ENCODE peak calls at places on chromosomes 4 and X, in ten cellular contexts. V is CD4-positive, alpha-beta T cell; N is kidney tubule cell; B is activated T-cell treated with anti-CD3 and anti-CD28 coated beads for 4 hours; O is HTR-8/SVneo; A is NCI-H446; R is AG09309; K is natural killer cell treated with Interleukin-12 subunit alpha and Interleukin-12 subunit beta and Interleukin-15 and Interleukin-18, amount 100 ng/mL, for 72 hours; S is Right ventricle myocardium superior; G is GM06990. H is an unnamed sample.

GRCh38 chr4:81606796-81607550 is 135.3 kb upstream of the RASGEF1B start:
- DNase-seq in V (no peak), N (peak; percentile 63), B (no peak), O (no peak), A (no peak), R (no peak), K (no peak), S (no peak), G (no peak), H (no peak)

GRCh38 chr4:41137879-41138278 is 76.5 kb downstream of the APBB2 start:
- DNase-seq in V (no peak), N (no peak), B (no peak), O (no peak), A (no peak), R (no peak), K (no peak), S (no peak), G (no peak), H (no peak)

GRCh38 chrX:41033299-41033698 is 51.9 kb upstream of the USP9X start:
- DNase-seq in V (no peak), N (no peak), B (no peak), O (no peak), A (no peak), R (no peak), K (no peak), S (no peak), G (no peak), H (no peak)

GRCh38 chr4:176044589-176044951 is 21.1 kb upstream of the WDR17 start:
- DNase-seq in V (no peak), N (no peak), B (no peak), O (no peak), A (peak; percentile 41), R (no peak), K (no peak), S (no peak), G (no peak), H (no peak)

GRCh38 chrX:112636951-112637541 is 42.7 kb downstream of the LHFPL1 start:
- DNase-seq in V (no peak), N (peak; percentile 69), B (no peak), O (peak; percentile 5), A (no peak), R (peak; percentile 65), K (no peak), S (no peak), G (no peak), H (no peak)

GRCh38 chrX:8743126-8743732 is 11.3 kb upstream of the ANOS1 start:
- DNase-seq in V (peak; percentile 37), N (peak; percentile 58), B (peak; percentile 44), O (peak; percentile 25), A (no peak), R (no peak), K (no peak), S (no peak), G (no peak), H (no peak)

GRCh38 chr4:147787204-147787603 is 55.3 kb downstream of the ARHGAP10 start:
- DNase-seq in V (no peak), N (peak; percentile 54), B (no peak), O (no peak), A (no peak), R (peak; percentile 45), K (no peak), S (no peak), G (no peak), H (no peak)

GRCh38 chr4:3799496-3799895 is 33.3 kb downstream of the ADRA2C start:
- DNase-seq in V (no peak), N (no peak), B (no peak), O (no peak), A (no peak), R (no peak), K (no peak), S (peak; percentile 17), G (no peak), H (no peak)

GRCh38 chr4:15077969-15078368 is 75.7 kb downstream of the CPEB2 start:
- DNase-seq in V (no peak), N (no peak), B (no peak), O (no peak), A (no peak), R (peak; percentile 20), K (no peak), S (no peak), G (no peak), H (no peak)

GRCh38 chr4:48761286-48761685 is 18.8 kb downstream of the FRYL start:
- DNase-seq in V (no peak), N (no peak), B (no peak), O (no peak), A (no peak), R (no peak), K (no peak), S (no peak), G (no peak), H (no peak)

GRCh38 chr4:35520059-35520458 is 724.3 kb downstream of the ARAP2 start:
- DNase-seq in V (no peak), N (peak; percentile 1), B (no peak), O (no peak), A (no peak), R (no peak), K (no peak), S (no peak), G (no peak), H (no peak)

GRCh38 chrX:65522739-65523372 is 11.7 kb downstream of the LAS1L start:
- DNase-seq in V (no peak), N (peak; percentile 42), B (no peak), O (no peak), A (no peak), R (peak; percentile 11), K (no peak), S (no peak), G (no peak), H (no peak)

GRCh38 chr4:149645790-149646189 is 169.9 kb downstream of the IQCM start:
- DNase-seq in V (no peak), N (peak; percentile 11), B (no peak), O (peak; percentile 9), A (no peak), R (no peak), K (no peak), S (no peak), G (no peak), H (peak; percentile 3)

GRCh38 chr4:173855015-173855414 is 325.0 kb upstream of the HAND2 start:
- DNase-seq in V (no peak), N (no peak), B (no peak), O (no peak), A (no peak), R (no peak), K (no peak), S (no peak), G (no peak), H (no peak)

GRCh38 chr4:169677150-169677732 is 56.9 kb downstream of the CLCN3 start:
- DNase-seq in V (no peak), N (no peak), B (no peak), O (no peak), A (no peak), R (no peak), K (no peak), S (no peak), G (no peak), H (no peak)

GRCh38 chr4:77158487-77158861 is 1.5 kb downstream of the CCNG2 start:
- DNase-seq in V (peak; percentile 4), N (no peak), B (peak; percentile 1), O (no peak), A (no peak), R (no peak), K (no peak), S (no peak), G (no peak), H (no peak)

GRCh38 chr4:47933798-47934197 is 19.4 kb upstream of the NFXL1 start:
- DNase-seq in V (no peak), N (peak; percentile 47), B (no peak), O (peak; percentile 32), A (no peak), R (peak; percentile 14), K (no peak), S (no peak), G (no peak), H (no peak)

GRCh38 chr4:100736651-100737450 is 219.0 kb upstream of the EMCN start:
- DNase-seq in V (no peak), N (peak; percentile 83), B (no peak), O (no peak), A (peak; percentile 8), R (peak; percentile 44), K (no peak), S (no peak), G (peak; percentile 37), H (no peak)

GRCh38 chrX:134676440-134676839 is 18.2 kb upstream of the PLAC1 start:
- DNase-seq in V (no peak), N (peak; percentile 53), B (no peak), O (no peak), A (no peak), R (no peak), K (no peak), S (no peak), G (no peak), H (no peak)

GRCh38 chrX:17692709-17693346 is 44.5 kb upstream of the SCML1 start:
- DNase-seq in V (no peak), N (peak; percentile 73), B (no peak), O (peak; percentile 27), A (no peak), R (no peak), K (no peak), S (no peak), G (no peak), H (peak; percentile 8)

GRCh38 chr4:53905935-53906377 is 158.4 kb downstream of the CHIC2 start:
- DNase-seq in V (no peak), N (peak; percentile 55), B (no peak), O (peak; percentile 12), A (no peak), R (no peak), K (no peak), S (peak; percentile 62), G (peak; percentile 18), H (peak; percentile 56)

GRCh38 chrX:9765737-9766098 is at the start of gene GPR143:
- DNase-seq in V (no peak), N (peak; percentile 43), B (no peak), O (no peak), A (no peak), R (no peak), K (no peak), S (no peak), G (no peak), H (no peak)

GRCh38 chr4:89800527-89801103 is 36.3 kb downstream of the SNCA start:
- DNase-seq in V (no peak), N (no peak), B (no peak), O (no peak), A (no peak), R (no peak), K (no peak), S (no peak), G (no peak), H (no peak)

GRCh38 chrX:39827959-39828358 is 269.8 kb downstream of the BCOR start:
- DNase-seq in V (no peak), N (no peak), B (no peak), O (no peak), A (no peak), R (no peak), K (no peak), S (no peak), G (no peak), H (no peak)

GRCh38 chr4:699816-700580 is 5.6 kb upstream of the PCGF3 start:
- DNase-seq in V (no peak), N (no peak), B (no peak), O (no peak), A (no peak), R (no peak), K (no peak), S (no peak), G (no peak), H (no peak)

GRCh38 chr4:119103263-119103662 is 32.4 kb upstream of the MYOZ2 start:
- DNase-seq in V (no peak), N (peak; percentile 99), B (no peak), O (peak; percentile 78), A (no peak), R (peak; percentile 98), K (no peak), S (peak; percentile 55), G (no peak), H (no peak)

GRCh38 chr4:40149960-40150385 is 46.9 kb upstream of the RHOH start:
- DNase-seq in V (peak; percentile 51), N (peak; percentile 77), B (peak; percentile 70), O (peak; percentile 56), A (peak; percentile 60), R (peak; percentile 23), K (peak; percentile 72), S (no peak), G (peak; percentile 59), H (peak; percentile 39)

GRCh38 chr4:27176400-27176799 is 315.8 kb downstream of the STIM2 start:
- DNase-seq in V (no peak), N (peak; percentile 57), B (no peak), O (peak; percentile 11), A (peak; percentile 6), R (peak; percentile 48), K (no peak), S (no peak), G (no peak), H (peak; percentile 25)